ENCODE peak calls at places on chromosomes 13 and 19, in ten cellular contexts. X is cardiac fibroblast, F is lower lobe of right lung, S is HFFc6, Z is MCF 10A, P is GM10248, Q is heart right ventricle, V is endodermal cell, J is esophagus muscularis mucosa, G is colonic mucosa. K is an unnamed sample.
A peak's percentile ranks its signal among the peaks of the same experiment; 100 is the strongest.

GRCh38 chr13:110876592-110876991 is 38.3 kb downstream of the ANKRD10 start:
- DNase-seq in X (no peak), F (no peak), S (no peak), Z (peak; percentile 20), P (no peak), Q (no peak), V (peak; percentile 67), J (no peak), G (no peak), K (no peak)

GRCh38 chr19:18743281-18743825 is 47.8 kb downstream of the COMP start:
- DNase-seq in X (peak; percentile 81), F (peak; percentile 82), S (no peak), Z (no peak), P (no peak), Q (peak; percentile 80), V (peak; percentile 54), J (no peak), G (peak; percentile 81), K (no peak)

GRCh38 chr13:78610381-78610883 is 7.1 kb upstream of the POU4F1 start:
- DNase-seq in X (peak; percentile 27), F (no peak), S (no peak), Z (peak; percentile 65), P (no peak), Q (no peak), V (no peak), J (no peak), G (no peak), K (peak; percentile 42)

GRCh38 chr19:5059191-5059579 is 90.3 kb downstream of the KDM4B start:
- DNase-seq in X (no peak), F (no peak), S (no peak), Z (no peak), P (no peak), Q (no peak), V (no peak), J (no peak), G (no peak), K (no peak)

GRCh38 chr13:110216403-110217041 is 90.4 kb downstream of the COL4A1 start:
- DNase-seq in X (peak; percentile 95), F (no peak), S (peak; percentile 68), Z (no peak), P (no peak), Q (no peak), V (no peak), J (no peak), G (no peak), K (no peak)

GRCh38 chr19:50669319-50670101 is 20.3 kb downstream of the C19orf81 start:
- DNase-seq in X (peak; percentile 52), F (no peak), S (no peak), Z (peak; percentile 27), P (peak; percentile 59), Q (no peak), V (peak; percentile 71), J (no peak), G (peak; percentile 27), K (peak; percentile 74)

GRCh38 chr13:111662451-111662850 is 342.0 kb downstream of the TEX29 start:
- DNase-seq in X (no peak), F (no peak), S (no peak), Z (no peak), P (no peak), Q (no peak), V (no peak), J (no peak), G (no peak), K (no peak)

GRCh38 chr19:4748589-4748988 is 24.9 kb upstream of the DPP9 start:
- DNase-seq in X (no peak), F (no peak), S (no peak), Z (peak; percentile 22), P (no peak), Q (no peak), V (no peak), J (no peak), G (no peak), K (no peak)

GRCh38 chr13:97417698-97418097 is 16.3 kb upstream of the RAP2A start:
- DNase-seq in X (no peak), F (no peak), S (no peak), Z (no peak), P (no peak), Q (no peak), V (no peak), J (no peak), G (no peak), K (no peak)

GRCh38 chr19:2546128-2547032 is 70.5 kb downstream of the GADD45B start:
- DNase-seq in X (peak; percentile 73), F (peak; percentile 93), S (no peak), Z (no peak), P (no peak), Q (peak; percentile 84), V (peak; percentile 85), J (peak; percentile 96), G (peak; percentile 59), K (no peak)

GRCh38 chr13:52104624-52105023 is 24.2 kb downstream of the NEK5 start:
- DNase-seq in X (peak; percentile 21), F (no peak), S (no peak), Z (peak; percentile 44), P (no peak), Q (no peak), V (no peak), J (no peak), G (no peak), K (no peak)

GRCh38 chr13:99969934-99970760 is 1.4 kb downstream of the ZIC5 start:
- DNase-seq in X (no peak), F (no peak), S (no peak), Z (no peak), P (no peak), Q (no peak), V (peak; percentile 94), J (no peak), G (peak; percentile 21), K (no peak)

GRCh38 chr19:17835182-17836006 is 12.4 kb downstream of the JAK3 start:
- DNase-seq in X (peak; percentile 67), F (no peak), S (no peak), Z (no peak), P (no peak), Q (no peak), V (no peak), J (no peak), G (no peak), K (no peak)

GRCh38 chr13:36057041-36057440 is 74.1 kb downstream of the DCLK1 start:
- DNase-seq in X (no peak), F (no peak), S (no peak), Z (peak; percentile 27), P (no peak), Q (no peak), V (no peak), J (no peak), G (no peak), K (no peak)

DNA sequence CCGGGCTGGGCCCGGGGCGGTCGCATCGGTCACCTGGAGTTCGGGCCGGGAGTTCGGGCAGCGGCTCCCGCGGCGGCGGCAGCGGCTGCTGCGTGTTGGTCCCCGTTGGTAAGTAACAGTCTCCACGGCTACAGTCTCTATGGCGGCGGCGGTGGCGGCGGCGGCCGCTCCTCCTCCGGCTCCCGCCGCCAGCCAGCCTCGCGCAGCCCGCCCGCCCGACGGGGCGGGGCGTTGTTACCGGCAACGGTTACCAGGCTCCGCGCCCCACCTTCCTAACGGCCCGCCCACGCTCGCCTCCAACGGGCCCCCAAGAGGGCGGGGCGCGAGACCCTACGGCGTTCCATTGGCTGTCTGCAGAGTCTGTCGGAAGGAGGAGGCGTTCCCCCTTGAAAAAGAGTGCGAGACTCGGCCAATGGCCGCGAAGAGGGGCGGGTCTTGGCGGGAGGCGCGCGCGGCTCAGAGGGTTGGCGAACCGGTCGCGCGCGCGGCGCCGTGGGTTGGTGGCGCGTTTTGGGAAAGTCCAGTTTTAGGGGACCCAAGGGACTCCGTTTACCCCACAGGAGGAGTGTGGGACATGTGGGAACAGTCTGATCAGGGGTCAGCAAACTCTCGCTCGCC is at the start of gene RFX2:
- DNase-seq in X (peak; percentile 99), F (peak; percentile 99), S (peak; percentile 98), Z (peak; percentile 100), P (peak; percentile 99), Q (peak; percentile 99), V (peak; percentile 99), J (peak; percentile 99), G (peak; percentile 99), K (peak; percentile 99)
- TF ChIP-seq CTCF in X (no peak), F (no peak), S (peak; percentile 1), Z (no peak), P (no peak), Q (no peak), V (no peak), J (no peak), G (no peak), K (no peak)

DNA sequence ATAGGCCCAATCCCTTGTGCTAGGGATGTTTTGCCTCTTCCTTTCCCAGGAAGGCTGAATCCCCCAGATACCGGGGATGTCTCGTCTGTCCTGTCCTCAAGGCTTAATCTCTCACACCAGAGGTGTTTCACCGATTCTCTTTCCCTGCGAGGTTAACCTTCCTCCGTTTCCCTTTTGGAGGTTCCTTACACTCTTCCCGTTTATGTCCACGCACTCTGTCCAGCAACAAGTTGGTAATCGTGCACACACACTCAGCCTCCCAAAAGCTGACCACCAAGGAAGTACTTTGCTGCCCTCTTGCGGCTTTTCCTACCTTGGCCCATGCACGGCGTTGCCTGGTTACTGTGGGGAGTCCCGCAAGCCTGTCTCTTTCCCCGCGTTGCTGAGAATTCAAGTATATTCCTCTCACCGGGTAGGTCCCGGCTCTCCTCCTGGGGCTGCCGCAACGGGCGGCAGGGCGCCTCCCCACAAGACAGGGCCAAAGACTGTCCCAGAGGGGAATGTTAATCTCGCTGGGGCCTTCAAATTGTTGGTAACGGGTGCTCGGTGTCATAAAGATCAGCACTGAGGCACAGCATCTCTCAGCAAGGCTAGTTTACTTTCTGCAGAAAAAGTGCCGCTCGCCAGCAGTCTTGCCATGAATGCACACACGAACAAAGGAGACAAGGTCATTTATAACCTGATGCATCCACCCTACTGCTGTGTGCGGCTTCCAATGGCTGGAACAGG is 36.7 kb upstream of the CD177 start:
- DNase-seq in X (no peak), F (no peak), S (no peak), Z (peak; percentile 75), P (no peak), Q (no peak), V (peak; percentile 96), J (no peak), G (peak; percentile 54), K (no peak)
- TF ChIP-seq CTCF in X (peak; percentile 55), F (no peak), S (peak; percentile 58), Z (peak; percentile 44), P (no peak), Q (no peak), V (peak; percentile 49), J (no peak), G (no peak), K (no peak)

DNA sequence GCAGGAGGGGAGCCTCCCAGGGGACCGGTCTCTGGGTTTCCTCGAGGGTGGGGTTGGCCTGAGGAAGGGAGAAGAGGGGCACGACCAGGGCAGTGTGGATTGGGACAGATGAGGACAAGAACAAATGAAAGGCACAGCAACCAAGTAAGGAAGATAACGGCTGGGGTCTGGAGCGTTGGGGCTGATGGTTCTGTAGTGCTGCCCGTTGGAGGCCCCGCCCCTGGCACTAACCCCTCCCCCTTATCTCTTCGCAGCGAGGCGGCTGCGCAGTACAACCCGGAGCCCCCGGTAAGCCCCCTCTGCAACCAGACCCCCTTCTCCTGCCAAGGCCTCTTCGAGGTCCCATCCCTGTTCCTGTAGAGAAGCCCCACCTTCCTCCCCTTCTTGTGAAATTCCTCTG is 2.2 kb downstream of the CAPNS1 start:
- DNase-seq in X (no peak), F (no peak), S (no peak), Z (no peak), P (no peak), Q (no peak), V (no peak), J (no peak), G (no peak), K (no peak)
- TF ChIP-seq CTCF in X (no peak), F (no peak), S (no peak), Z (no peak), P (no peak), Q (no peak), V (no peak), J (no peak), G (no peak), K (no peak)

GRCh38 chr19:42199440-42200115 is 17.9 kb downstream of the DEDD2 start:
- DNase-seq in X (no peak), F (peak; percentile 83), S (no peak), Z (peak; percentile 78), P (peak; percentile 84), Q (peak; percentile 50), V (peak; percentile 86), J (no peak), G (no peak), K (peak; percentile 86)
- TF ChIP-seq CTCF in X (no peak), F (no peak), S (no peak), Z (peak; percentile 13), P (peak; percentile 57), Q (no peak), V (no peak), J (no peak), G (no peak), K (peak; percentile 61)